ENCODE peak calls at places on chromosome 10, in ten cellular contexts. One of them, this sample, is unnamed.

GRCh38 chr10:95406651-95407280 is 116.0 kb upstream of the PDLIM1 start:
- DNase-seq in HCT116: no peak
- DNase-seq in A549: peak
- DNase-seq in amniotic stem cell: no peak
- DNase-seq in CD8-positive, alpha-beta memory T cell: no peak
- DNase-seq in hepatocyte: peak
- DNase-seq in cardiac fibroblast: peak
- DNase-seq in stimulated activated CD4-positive, alpha-beta T cell treated with anti-CD3 and anti-CD28 coated beads, Interleukin-2, amount 100 ng/mL, for 48 hours: no peak
- DNase-seq in activated naive CD4-positive, alpha-beta T cell treated with anti-CD3 and anti-CD28 coated beads, Interleukin-2, amount 10 ng/mL, durations not matched to agents 7 days and 5 days: no peak
- DNase-seq in substantia nigra: peak
- DNase-seq in this sample: peak

GRCh38 chr10:4234661-4235060 is 449.7 kb upstream of the KLF6 start:
- DNase-seq in HCT116: no peak
- DNase-seq in A549: peak
- DNase-seq in amniotic stem cell: no peak
- DNase-seq in CD8-positive, alpha-beta memory T cell: peak
- DNase-seq in hepatocyte: no peak
- DNase-seq in cardiac fibroblast: no peak
- DNase-seq in stimulated activated CD4-positive, alpha-beta T cell treated with anti-CD3 and anti-CD28 coated beads, Interleukin-2, amount 100 ng/mL, for 48 hours: no peak
- DNase-seq in activated naive CD4-positive, alpha-beta T cell treated with anti-CD3 and anti-CD28 coated beads, Interleukin-2, amount 10 ng/mL, durations not matched to agents 7 days and 5 days: no peak
- DNase-seq in substantia nigra: no peak
- DNase-seq in this sample: no peak

GRCh38 chr10:112369495-112370423 is 4.2 kb upstream of the ACSL5 start:
- DNase-seq in HCT116: no peak
- DNase-seq in A549: no peak
- DNase-seq in amniotic stem cell: no peak
- DNase-seq in CD8-positive, alpha-beta memory T cell: no peak
- DNase-seq in hepatocyte: no peak
- DNase-seq in cardiac fibroblast: no peak
- DNase-seq in stimulated activated CD4-positive, alpha-beta T cell treated with anti-CD3 and anti-CD28 coated beads, Interleukin-2, amount 100 ng/mL, for 48 hours: no peak
- DNase-seq in activated naive CD4-positive, alpha-beta T cell treated with anti-CD3 and anti-CD28 coated beads, Interleukin-2, amount 10 ng/mL, durations not matched to agents 7 days and 5 days: peak
- DNase-seq in substantia nigra: no peak
- DNase-seq in this sample: no peak

GRCh38 chr10:76297787-76298281 is 866.4 kb downstream of the LRMDA start:
- DNase-seq in HCT116: no peak
- DNase-seq in A549: no peak
- DNase-seq in amniotic stem cell: no peak
- DNase-seq in CD8-positive, alpha-beta memory T cell: no peak
- DNase-seq in hepatocyte: peak
- DNase-seq in cardiac fibroblast: no peak
- DNase-seq in stimulated activated CD4-positive, alpha-beta T cell treated with anti-CD3 and anti-CD28 coated beads, Interleukin-2, amount 100 ng/mL, for 48 hours: no peak
- DNase-seq in activated naive CD4-positive, alpha-beta T cell treated with anti-CD3 and anti-CD28 coated beads, Interleukin-2, amount 10 ng/mL, durations not matched to agents 7 days and 5 days: no peak
- DNase-seq in substantia nigra: no peak
- DNase-seq in this sample: no peak

GRCh38 chr10:102335184-102335583 is 60.3 kb upstream of the NFKB2 start:
- DNase-seq in HCT116: no peak
- DNase-seq in A549: no peak
- DNase-seq in amniotic stem cell: no peak
- DNase-seq in CD8-positive, alpha-beta memory T cell: no peak
- DNase-seq in hepatocyte: no peak
- DNase-seq in cardiac fibroblast: peak
- DNase-seq in stimulated activated CD4-positive, alpha-beta T cell treated with anti-CD3 and anti-CD28 coated beads, Interleukin-2, amount 100 ng/mL, for 48 hours: no peak
- DNase-seq in activated naive CD4-positive, alpha-beta T cell treated with anti-CD3 and anti-CD28 coated beads, Interleukin-2, amount 10 ng/mL, durations not matched to agents 7 days and 5 days: no peak
- DNase-seq in substantia nigra: no peak
- DNase-seq in this sample: no peak

GRCh38 chr10:97341416-97341815 is 6.9 kb upstream of the FRAT2 start:
- DNase-seq in HCT116: no peak
- DNase-seq in A549: no peak
- DNase-seq in amniotic stem cell: no peak
- DNase-seq in CD8-positive, alpha-beta memory T cell: no peak
- DNase-seq in hepatocyte: no peak
- DNase-seq in cardiac fibroblast: no peak
- DNase-seq in stimulated activated CD4-positive, alpha-beta T cell treated with anti-CD3 and anti-CD28 coated beads, Interleukin-2, amount 100 ng/mL, for 48 hours: no peak
- DNase-seq in activated naive CD4-positive, alpha-beta T cell treated with anti-CD3 and anti-CD28 coated beads, Interleukin-2, amount 10 ng/mL, durations not matched to agents 7 days and 5 days: no peak
- DNase-seq in substantia nigra: no peak
- DNase-seq in this sample: no peak

GRCh38 chr10:91519899-91520514 is 109.9 kb downstream of the HECTD2 start:
- DNase-seq in HCT116: no peak
- DNase-seq in A549: no peak
- DNase-seq in amniotic stem cell: no peak
- DNase-seq in CD8-positive, alpha-beta memory T cell: no peak
- DNase-seq in hepatocyte: no peak
- DNase-seq in cardiac fibroblast: no peak
- DNase-seq in stimulated activated CD4-positive, alpha-beta T cell treated with anti-CD3 and anti-CD28 coated beads, Interleukin-2, amount 100 ng/mL, for 48 hours: no peak
- DNase-seq in activated naive CD4-positive, alpha-beta T cell treated with anti-CD3 and anti-CD28 coated beads, Interleukin-2, amount 10 ng/mL, durations not matched to agents 7 days and 5 days: no peak
- DNase-seq in substantia nigra: no peak
- DNase-seq in this sample: no peak

GRCh38 chr10:62861507-62861906 is 45.3 kb upstream of the EGR2 start:
- DNase-seq in HCT116: no peak
- DNase-seq in A549: no peak
- DNase-seq in amniotic stem cell: no peak
- DNase-seq in CD8-positive, alpha-beta memory T cell: no peak
- DNase-seq in hepatocyte: no peak
- DNase-seq in cardiac fibroblast: peak
- DNase-seq in stimulated activated CD4-positive, alpha-beta T cell treated with anti-CD3 and anti-CD28 coated beads, Interleukin-2, amount 100 ng/mL, for 48 hours: no peak
- DNase-seq in activated naive CD4-positive, alpha-beta T cell treated with anti-CD3 and anti-CD28 coated beads, Interleukin-2, amount 10 ng/mL, durations not matched to agents 7 days and 5 days: no peak
- DNase-seq in substantia nigra: no peak
- DNase-seq in this sample: no peak

GRCh38 chr10:1807924-1808323 is 70.6 kb upstream of the ADARB2 start:
- DNase-seq in HCT116: no peak
- DNase-seq in A549: no peak
- DNase-seq in amniotic stem cell: no peak
- DNase-seq in CD8-positive, alpha-beta memory T cell: no peak
- DNase-seq in hepatocyte: no peak
- DNase-seq in cardiac fibroblast: no peak
- DNase-seq in stimulated activated CD4-positive, alpha-beta T cell treated with anti-CD3 and anti-CD28 coated beads, Interleukin-2, amount 100 ng/mL, for 48 hours: no peak
- DNase-seq in activated naive CD4-positive, alpha-beta T cell treated with anti-CD3 and anti-CD28 coated beads, Interleukin-2, amount 10 ng/mL, durations not matched to agents 7 days and 5 days: no peak
- DNase-seq in substantia nigra: no peak
- DNase-seq in this sample: no peak

GRCh38 chr10:89946106-89946505 is 244.7 kb downstream of the KIF20B start:
- DNase-seq in HCT116: no peak
- DNase-seq in A549: no peak
- DNase-seq in amniotic stem cell: no peak
- DNase-seq in CD8-positive, alpha-beta memory T cell: no peak
- DNase-seq in hepatocyte: no peak
- DNase-seq in cardiac fibroblast: peak
- DNase-seq in stimulated activated CD4-positive, alpha-beta T cell treated with anti-CD3 and anti-CD28 coated beads, Interleukin-2, amount 100 ng/mL, for 48 hours: no peak
- DNase-seq in activated naive CD4-positive, alpha-beta T cell treated with anti-CD3 and anti-CD28 coated beads, Interleukin-2, amount 10 ng/mL, durations not matched to agents 7 days and 5 days: no peak
- DNase-seq in substantia nigra: no peak
- DNase-seq in this sample: no peak

GRCh38 chr10:62996925-62997324 is 136.2 kb upstream of the NRBF2 start:
- DNase-seq in HCT116: no peak
- DNase-seq in A549: no peak
- DNase-seq in amniotic stem cell: no peak
- DNase-seq in CD8-positive, alpha-beta memory T cell: no peak
- DNase-seq in hepatocyte: peak
- DNase-seq in cardiac fibroblast: peak
- DNase-seq in stimulated activated CD4-positive, alpha-beta T cell treated with anti-CD3 and anti-CD28 coated beads, Interleukin-2, amount 100 ng/mL, for 48 hours: no peak
- DNase-seq in activated naive CD4-positive, alpha-beta T cell treated with anti-CD3 and anti-CD28 coated beads, Interleukin-2, amount 10 ng/mL, durations not matched to agents 7 days and 5 days: no peak
- DNase-seq in substantia nigra: no peak
- DNase-seq in this sample: no peak

GRCh38 chr10:128210215-128211063 is 84.2 kb upstream of the MKI67 start:
- DNase-seq in HCT116: peak
- DNase-seq in A549: peak
- DNase-seq in amniotic stem cell: no peak
- DNase-seq in CD8-positive, alpha-beta memory T cell: peak
- DNase-seq in hepatocyte: peak
- DNase-seq in cardiac fibroblast: peak
- DNase-seq in stimulated activated CD4-positive, alpha-beta T cell treated with anti-CD3 and anti-CD28 coated beads, Interleukin-2, amount 100 ng/mL, for 48 hours: peak
- DNase-seq in activated naive CD4-positive, alpha-beta T cell treated with anti-CD3 and anti-CD28 coated beads, Interleukin-2, amount 10 ng/mL, durations not matched to agents 7 days and 5 days: peak
- DNase-seq in substantia nigra: peak
- DNase-seq in this sample: no peak

GRCh38 chr10:65194131-65194530 is 1672.9 kb downstream of the REEP3 start:
- DNase-seq in HCT116: no peak
- DNase-seq in A549: peak
- DNase-seq in amniotic stem cell: no peak
- DNase-seq in CD8-positive, alpha-beta memory T cell: no peak
- DNase-seq in hepatocyte: no peak
- DNase-seq in cardiac fibroblast: peak
- DNase-seq in stimulated activated CD4-positive, alpha-beta T cell treated with anti-CD3 and anti-CD28 coated beads, Interleukin-2, amount 100 ng/mL, for 48 hours: no peak
- DNase-seq in activated naive CD4-positive, alpha-beta T cell treated with anti-CD3 and anti-CD28 coated beads, Interleukin-2, amount 10 ng/mL, durations not matched to agents 7 days and 5 days: no peak
- DNase-seq in substantia nigra: no peak
- DNase-seq in this sample: peak

GRCh38 chr10:91313761-91314520 is 93.5 kb downstream of the PCGF5 start:
- DNase-seq in HCT116: no peak
- DNase-seq in A549: no peak
- DNase-seq in amniotic stem cell: peak
- DNase-seq in CD8-positive, alpha-beta memory T cell: no peak
- DNase-seq in hepatocyte: no peak
- DNase-seq in cardiac fibroblast: peak
- DNase-seq in stimulated activated CD4-positive, alpha-beta T cell treated with anti-CD3 and anti-CD28 coated beads, Interleukin-2, amount 100 ng/mL, for 48 hours: no peak
- DNase-seq in activated naive CD4-positive, alpha-beta T cell treated with anti-CD3 and anti-CD28 coated beads, Interleukin-2, amount 10 ng/mL, durations not matched to agents 7 days and 5 days: no peak
- DNase-seq in substantia nigra: no peak
- DNase-seq in this sample: no peak

GRCh38 chr10:43355749-43356371 is 15.6 kb upstream of the FXYD4 start:
- DNase-seq in HCT116: peak
- DNase-seq in A549: peak
- DNase-seq in amniotic stem cell: no peak
- DNase-seq in CD8-positive, alpha-beta memory T cell: no peak
- DNase-seq in hepatocyte: no peak
- DNase-seq in cardiac fibroblast: no peak
- DNase-seq in stimulated activated CD4-positive, alpha-beta T cell treated with anti-CD3 and anti-CD28 coated beads, Interleukin-2, amount 100 ng/mL, for 48 hours: peak
- DNase-seq in activated naive CD4-positive, alpha-beta T cell treated with anti-CD3 and anti-CD28 coated beads, Interleukin-2, amount 10 ng/mL, durations not matched to agents 7 days and 5 days: no peak
- DNase-seq in substantia nigra: no peak
- DNase-seq in this sample: no peak

GRCh38 chr10:30581779-30582380 is 47.7 kb downstream of the LYZL2 start:
- DNase-seq in HCT116: peak
- DNase-seq in A549: peak
- DNase-seq in amniotic stem cell: no peak
- DNase-seq in CD8-positive, alpha-beta memory T cell: peak
- DNase-seq in hepatocyte: peak
- DNase-seq in cardiac fibroblast: peak
- DNase-seq in stimulated activated CD4-positive, alpha-beta T cell treated with anti-CD3 and anti-CD28 coated beads, Interleukin-2, amount 100 ng/mL, for 48 hours: peak
- DNase-seq in activated naive CD4-positive, alpha-beta T cell treated with anti-CD3 and anti-CD28 coated beads, Interleukin-2, amount 10 ng/mL, durations not matched to agents 7 days and 5 days: peak
- DNase-seq in substantia nigra: no peak
- DNase-seq in this sample: no peak

GRCh38 chr10:66862687-66863290 is 63.0 kb upstream of the LRRTM3 start:
- DNase-seq in HCT116: no peak
- DNase-seq in A549: no peak
- DNase-seq in amniotic stem cell: no peak
- DNase-seq in CD8-positive, alpha-beta memory T cell: no peak
- DNase-seq in hepatocyte: peak
- DNase-seq in cardiac fibroblast: no peak
- DNase-seq in stimulated activated CD4-positive, alpha-beta T cell treated with anti-CD3 and anti-CD28 coated beads, Interleukin-2, amount 100 ng/mL, for 48 hours: no peak
- DNase-seq in activated naive CD4-positive, alpha-beta T cell treated with anti-CD3 and anti-CD28 coated beads, Interleukin-2, amount 10 ng/mL, durations not matched to agents 7 days and 5 days: no peak
- DNase-seq in substantia nigra: no peak
- DNase-seq in this sample: no peak

GRCh38 chr10:101079874-101080273 is 18.1 kb downstream of the KAZALD1 start:
- DNase-seq in HCT116: no peak
- DNase-seq in A549: no peak
- DNase-seq in amniotic stem cell: no peak
- DNase-seq in CD8-positive, alpha-beta memory T cell: no peak
- DNase-seq in hepatocyte: no peak
- DNase-seq in cardiac fibroblast: no peak
- DNase-seq in stimulated activated CD4-positive, alpha-beta T cell treated with anti-CD3 and anti-CD28 coated beads, Interleukin-2, amount 100 ng/mL, for 48 hours: no peak
- DNase-seq in activated naive CD4-positive, alpha-beta T cell treated with anti-CD3 and anti-CD28 coated beads, Interleukin-2, amount 10 ng/mL, durations not matched to agents 7 days and 5 days: no peak
- DNase-seq in substantia nigra: no peak
- DNase-seq in this sample: no peak

GRCh38 chr10:63901916-63902315 is 380.7 kb downstream of the REEP3 start:
- DNase-seq in HCT116: no peak
- DNase-seq in A549: no peak
- DNase-seq in amniotic stem cell: no peak
- DNase-seq in CD8-positive, alpha-beta memory T cell: no peak
- DNase-seq in hepatocyte: no peak
- DNase-seq in cardiac fibroblast: no peak
- DNase-seq in stimulated activated CD4-positive, alpha-beta T cell treated with anti-CD3 and anti-CD28 coated beads, Interleukin-2, amount 100 ng/mL, for 48 hours: no peak
- DNase-seq in activated naive CD4-positive, alpha-beta T cell treated with anti-CD3 and anti-CD28 coated beads, Interleukin-2, amount 10 ng/mL, durations not matched to agents 7 days and 5 days: no peak
- DNase-seq in substantia nigra: no peak
- DNase-seq in this sample: no peak

GRCh38 chr10:34726862-34727261 is 88.2 kb downstream of the PARD3 start:
- DNase-seq in HCT116: no peak
- DNase-seq in A549: no peak
- DNase-seq in amniotic stem cell: no peak
- DNase-seq in CD8-positive, alpha-beta memory T cell: no peak
- DNase-seq in hepatocyte: no peak
- DNase-seq in cardiac fibroblast: no peak
- DNase-seq in stimulated activated CD4-positive, alpha-beta T cell treated with anti-CD3 and anti-CD28 coated beads, Interleukin-2, amount 100 ng/mL, for 48 hours: no peak
- DNase-seq in activated naive CD4-positive, alpha-beta T cell treated with anti-CD3 and anti-CD28 coated beads, Interleukin-2, amount 10 ng/mL, durations not matched to agents 7 days and 5 days: no peak
- DNase-seq in substantia nigra: no peak
- DNase-seq in this sample: no peak

GRCh38 chr10:78838141-78838540 is 230.6 kb upstream of the ZMIZ1 start:
- DNase-seq in HCT116: no peak
- DNase-seq in A549: no peak
- DNase-seq in amniotic stem cell: no peak
- DNase-seq in CD8-positive, alpha-beta memory T cell: no peak
- DNase-seq in hepatocyte: no peak
- DNase-seq in cardiac fibroblast: no peak
- DNase-seq in stimulated activated CD4-positive, alpha-beta T cell treated with anti-CD3 and anti-CD28 coated beads, Interleukin-2, amount 100 ng/mL, for 48 hours: no peak
- DNase-seq in activated naive CD4-positive, alpha-beta T cell treated with anti-CD3 and anti-CD28 coated beads, Interleukin-2, amount 10 ng/mL, durations not matched to agents 7 days and 5 days: no peak
- DNase-seq in substantia nigra: peak
- DNase-seq in this sample: no peak

GRCh38 chr10:126372359-126372758 is 15.9 kb downstream of the ADAM12 start:
- DNase-seq in HCT116: no peak
- DNase-seq in A549: no peak
- DNase-seq in amniotic stem cell: no peak
- DNase-seq in CD8-positive, alpha-beta memory T cell: no peak
- DNase-seq in hepatocyte: no peak
- DNase-seq in cardiac fibroblast: no peak
- DNase-seq in stimulated activated CD4-positive, alpha-beta T cell treated with anti-CD3 and anti-CD28 coated beads, Interleukin-2, amount 100 ng/mL, for 48 hours: no peak
- DNase-seq in activated naive CD4-positive, alpha-beta T cell treated with anti-CD3 and anti-CD28 coated beads, Interleukin-2, amount 10 ng/mL, durations not matched to agents 7 days and 5 days: no peak
- DNase-seq in substantia nigra: no peak
- DNase-seq in this sample: no peak

GRCh38 chr10:114634607-114634974 is 23.5 kb downstream of the ABLIM1 start:
- DNase-seq in HCT116: peak
- DNase-seq in A549: peak
- DNase-seq in amniotic stem cell: peak
- DNase-seq in CD8-positive, alpha-beta memory T cell: no peak
- DNase-seq in hepatocyte: peak
- DNase-seq in cardiac fibroblast: peak
- DNase-seq in stimulated activated CD4-positive, alpha-beta T cell treated with anti-CD3 and anti-CD28 coated beads, Interleukin-2, amount 100 ng/mL, for 48 hours: no peak
- DNase-seq in activated naive CD4-positive, alpha-beta T cell treated with anti-CD3 and anti-CD28 coated beads, Interleukin-2, amount 10 ng/mL, durations not matched to agents 7 days and 5 days: no peak
- DNase-seq in substantia nigra: peak
- DNase-seq in this sample: no peak

GRCh38 chr10:75408911-75409885 is 7.6 kb upstream of the ZNF503 start:
- DNase-seq in HCT116: no peak
- DNase-seq in A549: peak
- DNase-seq in amniotic stem cell: no peak
- DNase-seq in CD8-positive, alpha-beta memory T cell: no peak
- DNase-seq in hepatocyte: peak
- DNase-seq in cardiac fibroblast: peak
- DNase-seq in stimulated activated CD4-positive, alpha-beta T cell treated with anti-CD3 and anti-CD28 coated beads, Interleukin-2, amount 100 ng/mL, for 48 hours: no peak
- DNase-seq in activated naive CD4-positive, alpha-beta T cell treated with anti-CD3 and anti-CD28 coated beads, Interleukin-2, amount 10 ng/mL, durations not matched to agents 7 days and 5 days: peak
- DNase-seq in substantia nigra: peak
- DNase-seq in this sample: no peak

GRCh38 chr10:6778992-6779701 is 199.1 kb upstream of the PRKCQ start:
- DNase-seq in HCT116: peak
- DNase-seq in A549: peak
- DNase-seq in amniotic stem cell: peak
- DNase-seq in CD8-positive, alpha-beta memory T cell: no peak
- DNase-seq in hepatocyte: peak
- DNase-seq in cardiac fibroblast: peak
- DNase-seq in stimulated activated CD4-positive, alpha-beta T cell treated with anti-CD3 and anti-CD28 coated beads, Interleukin-2, amount 100 ng/mL, for 48 hours: no peak
- DNase-seq in activated naive CD4-positive, alpha-beta T cell treated with anti-CD3 and anti-CD28 coated beads, Interleukin-2, amount 10 ng/mL, durations not matched to agents 7 days and 5 days: no peak
- DNase-seq in substantia nigra: peak
- DNase-seq in this sample: peak

GRCh38 chr10:52906046-52906445 is 133.5 kb upstream of the MBL2 start:
- DNase-seq in HCT116: no peak
- DNase-seq in A549: no peak
- DNase-seq in amniotic stem cell: no peak
- DNase-seq in CD8-positive, alpha-beta memory T cell: no peak
- DNase-seq in hepatocyte: no peak
- DNase-seq in cardiac fibroblast: no peak
- DNase-seq in stimulated activated CD4-positive, alpha-beta T cell treated with anti-CD3 and anti-CD28 coated beads, Interleukin-2, amount 100 ng/mL, for 48 hours: no peak
- DNase-seq in activated naive CD4-positive, alpha-beta T cell treated with anti-CD3 and anti-CD28 coated beads, Interleukin-2, amount 10 ng/mL, durations not matched to agents 7 days and 5 days: no peak
- DNase-seq in substantia nigra: no peak
- DNase-seq in this sample: no peak

GRCh38 chr10:116637830-116638229 is 17.1 kb downstream of the PNLIPRP2 start:
- DNase-seq in HCT116: no peak
- DNase-seq in A549: no peak
- DNase-seq in amniotic stem cell: no peak
- DNase-seq in CD8-positive, alpha-beta memory T cell: no peak
- DNase-seq in hepatocyte: no peak
- DNase-seq in cardiac fibroblast: no peak
- DNase-seq in stimulated activated CD4-positive, alpha-beta T cell treated with anti-CD3 and anti-CD28 coated beads, Interleukin-2, amount 100 ng/mL, for 48 hours: no peak
- DNase-seq in activated naive CD4-positive, alpha-beta T cell treated with anti-CD3 and anti-CD28 coated beads, Interleukin-2, amount 10 ng/mL, durations not matched to agents 7 days and 5 days: no peak
- DNase-seq in substantia nigra: no peak
- DNase-seq in this sample: no peak

GRCh38 chr10:129328531-129328930 is 138.5 kb upstream of the MGMT start:
- DNase-seq in HCT116: no peak
- DNase-seq in A549: no peak
- DNase-seq in amniotic stem cell: no peak
- DNase-seq in CD8-positive, alpha-beta memory T cell: no peak
- DNase-seq in hepatocyte: no peak
- DNase-seq in cardiac fibroblast: peak
- DNase-seq in stimulated activated CD4-positive, alpha-beta T cell treated with anti-CD3 and anti-CD28 coated beads, Interleukin-2, amount 100 ng/mL, for 48 hours: no peak
- DNase-seq in activated naive CD4-positive, alpha-beta T cell treated with anti-CD3 and anti-CD28 coated beads, Interleukin-2, amount 10 ng/mL, durations not matched to agents 7 days and 5 days: no peak
- DNase-seq in substantia nigra: no peak
- DNase-seq in this sample: no peak